ENCODE peak calls at places on chromosomes 13 and 19, in six cellular contexts. Q is K562, E is GM12878, A is A549, S is SK-N-SH, X is H1. J is an unnamed sample.

GRCh38 chr13:98480915-98481510 is 95.9 kb downstream of the STK24 start:
- DNase-seq in E (no peak), X (no peak), A (no peak), S (peak), Q (peak), J (no peak)

GRCh38 chr13:102002271-102002670 is 399.6 kb downstream of the FGF14 start:
- DNase-seq in E (no peak), X (no peak), A (no peak), S (no peak), Q (no peak), J (no peak)

GRCh38 chr19:1399745-1400144 is 1.6 kb downstream of the GAMT start:
- DNase-seq in Q (no peak), S (no peak), A (no peak), X (no peak), E (no peak), J (no peak)

GRCh38 chr19:15828121-15828620 is 12.7 kb upstream of the OR10H1 start:
- DNase-seq in Q (peak), A (no peak), S (no peak), X (no peak), E (no peak), J (no peak)

GRCh38 chr19:41933131-41933458 is 4.8 kb upstream of the ERFL start:
- DNase-seq in X (no peak), Q (no peak), A (no peak), E (no peak), S (no peak), J (no peak)

GRCh38 chr13:49314344-49314882 is 66.7 kb downstream of the CDADC1 start:
- DNase-seq in Q (no peak), X (no peak), E (no peak), S (no peak), A (no peak), J (no peak)

GRCh38 chr19:5891938-5892771 is 11.4 kb downstream of the NDUFA11 start:
- DNase-seq in X (peak), E (no peak), A (peak), S (peak), Q (peak), J (no peak)

GRCh38 chr13:84479656-84480055 is 597.4 kb upstream of the SLITRK1 start:
- DNase-seq in X (no peak), Q (no peak), S (no peak), A (no peak), E (no peak), J (no peak)

GRCh38 chr13:109494955-109495354 is 291.4 kb downstream of the IRS2 start:
- DNase-seq in Q (no peak), A (no peak), X (no peak), E (no peak), S (peak), J (no peak)

GRCh38 chr19:17575871-17576757 is 20.7 kb downstream of the COLGALT1 start:
- DNase-seq in S (peak), A (no peak), Q (peak), X (no peak), E (no peak), J (no peak)

GRCh38 chr19:29576043-29576442 is 30.0 kb upstream of the POP4 start:
- DNase-seq in S (no peak), Q (no peak), X (no peak), A (no peak), E (no peak), J (no peak)

GRCh38 chr19:42176990-42177685 is 40.3 kb downstream of the DEDD2 start:
- DNase-seq in E (no peak), A (peak), X (peak), Q (peak), S (peak), J (peak)

GRCh38 chr13:60091573-60091972 is 72.2 kb downstream of the DIAPH3 start:
- DNase-seq in A (no peak), E (no peak), Q (no peak), X (no peak), S (no peak), J (no peak)

GRCh38 chr13:106619688-106620555 is 52.0 kb upstream of the ARGLU1 start:
- DNase-seq in E (peak), Q (peak), S (peak), A (peak), X (no peak), J (peak)

GRCh38 chr13:49985129-49985528 is 11.7 kb upstream of the TRIM13 start:
- DNase-seq in S (no peak), X (no peak), E (no peak), Q (no peak), A (no peak), J (no peak)

GRCh38 chr19:39405930-39406655 is 554 bp upstream of the ZFP36 start:
- DNase-seq in S (no peak), E (no peak), X (peak), Q (peak), A (no peak), J (no peak)

GRCh38 chr13:113814435-113814821 is 49.4 kb downstream of the GAS6 start:
- DNase-seq in S (no peak), Q (no peak), E (no peak), A (no peak), X (no peak), J (no peak)

DNA sequence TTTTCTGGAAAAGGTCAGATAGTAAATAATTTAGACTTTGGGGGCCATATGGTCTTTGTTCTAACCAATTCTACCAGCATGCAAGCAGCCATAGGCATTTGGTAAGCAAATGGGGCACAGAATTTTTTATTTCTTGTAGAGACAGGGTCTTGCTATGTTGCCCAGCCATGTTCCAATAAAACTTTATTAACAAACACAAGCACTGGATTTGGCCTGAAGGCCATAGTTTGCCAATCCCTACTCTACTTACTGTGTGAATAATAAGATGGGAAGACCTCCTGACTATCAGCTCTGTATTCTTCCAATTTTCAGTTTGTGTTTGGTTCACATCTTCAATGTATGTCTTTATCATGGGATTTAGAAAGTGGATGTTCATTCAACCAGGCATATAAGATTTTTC is 53.0 kb upstream of the SERP2 start:
- DNase-seq in X (no peak), E (no peak), S (no peak), Q (no peak), A (no peak), J (no peak)
- TF ChIP-seq RFX5 in X (no peak), E (no peak), S (no peak), Q (no peak), A (no peak), J (no peak)

GRCh38 chr19:13847033-13847899 is 29.7 kb upstream of the NANOS3 start:
- DNase-seq in X (peak), S (peak), E (no peak), A (no peak), Q (peak), J (peak)
- TF ChIP-seq CHD2 in X (peak), S (peak), E (peak), A (peak), Q (no peak), J (no peak)

DNA sequence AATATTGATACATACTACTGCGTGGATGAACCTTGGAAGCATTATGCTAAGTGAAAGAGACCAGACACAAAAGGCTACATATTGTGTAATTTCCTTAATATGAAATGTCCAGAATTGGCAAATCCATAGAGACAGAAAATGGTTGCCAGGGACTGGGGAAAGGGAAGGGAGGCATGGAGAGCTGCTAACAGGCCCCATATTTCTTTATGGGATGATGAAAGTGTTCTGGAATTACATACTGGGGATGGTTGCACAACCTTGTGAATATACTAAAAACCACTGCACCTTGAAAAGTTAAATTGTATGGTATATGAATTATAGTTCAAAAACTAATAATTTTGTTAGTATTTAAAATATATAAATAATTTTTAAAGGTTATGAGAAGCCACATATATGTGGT is 3.6 kb downstream of the IFT88 start:
- DNase-seq in A (no peak), Q (no peak), S (no peak), X (no peak), E (no peak), J (no peak)
- TF ChIP-seq RFX5 in A (no peak), Q (no peak), S (no peak), X (no peak), E (no peak), J (no peak)

DNA sequence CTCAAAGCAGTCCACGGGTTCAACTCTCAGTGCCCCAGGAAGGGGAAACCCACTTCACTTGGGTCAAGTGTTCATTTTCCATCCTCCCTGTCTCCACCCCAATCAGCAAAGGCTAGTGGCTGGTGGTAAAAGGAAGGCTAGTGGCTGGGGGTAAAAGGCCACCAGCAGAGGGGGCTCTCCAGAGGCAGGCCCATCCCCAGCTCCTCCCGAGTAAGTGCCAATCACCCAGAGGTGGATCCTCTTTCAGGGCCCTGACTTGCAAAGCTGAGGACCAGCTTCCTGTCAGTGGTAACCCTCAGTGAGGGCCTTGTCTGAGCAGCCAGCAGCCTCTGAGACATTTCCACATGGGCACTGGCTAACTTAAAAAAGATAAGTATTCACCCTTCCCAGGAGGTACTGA is 22.0 kb upstream of the TPT1 start:
- DNase-seq in E (no peak), S (no peak), X (peak), A (no peak), Q (peak), J (peak)
- TF ChIP-seq CHD2 in E (no peak), S (no peak), X (no peak), A (no peak), Q (no peak), J (no peak)

GRCh38 chr13:68509734-68510621 is 1279.8 kb upstream of the PCDH9 start:
- DNase-seq in Q (no peak), S (no peak), E (no peak), A (no peak), X (no peak), J (no peak)
- TF ChIP-seq RFX5 in Q (no peak), S (no peak), E (no peak), A (no peak), X (no peak), J (no peak)

DNA sequence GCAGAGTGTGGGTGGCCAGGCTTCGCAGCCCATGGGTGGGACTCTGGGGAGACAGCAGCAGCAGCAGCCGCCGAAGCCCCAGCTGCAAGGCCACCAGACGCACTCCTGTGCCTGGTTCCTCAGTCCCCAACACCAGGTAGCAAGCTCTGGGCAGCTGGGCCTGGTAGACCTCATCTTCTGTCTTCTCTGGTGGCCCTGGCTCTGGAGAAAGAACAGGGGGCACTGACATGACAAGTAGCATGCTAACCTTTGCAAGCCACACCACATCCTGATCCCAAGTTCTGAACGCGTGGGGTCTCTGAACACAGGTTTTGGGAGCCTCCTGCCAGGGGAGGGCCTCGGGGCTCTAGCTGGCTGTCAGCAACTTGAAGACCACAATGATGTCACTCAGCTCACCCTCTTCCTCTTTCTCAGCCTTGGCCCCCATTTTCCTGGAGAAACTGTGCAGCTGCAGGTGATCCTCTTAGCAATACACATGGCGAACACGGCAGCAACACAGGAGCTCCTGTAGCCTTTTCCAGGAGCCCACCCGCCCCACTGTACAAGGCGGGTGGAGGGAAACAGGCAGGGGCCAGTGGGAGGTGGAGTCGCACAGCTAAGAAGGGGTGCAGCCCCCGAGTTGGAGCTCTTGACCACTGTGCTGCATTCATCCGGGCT is 5.8 kb downstream of the FUZ start:
- DNase-seq in S (no peak), A (no peak), Q (no peak), X (no peak), E (no peak), J (no peak)
- TF ChIP-seq CHD2 in S (no peak), A (no peak), Q (no peak), X (no peak), E (no peak), J (no peak)

J was measured in HepG2.